ENCODE peak calls at places on chromosomes 5 and 9, in five cellular contexts. W is heart right ventricle, I is natural killer cell, G is left cardiac atrium, D is RWPE2. C is an unnamed sample.
A peak's percentile ranks its signal among the peaks of the same experiment; 100 is the strongest.

GRCh38 chr9:38685535-38685934 is 34.4 kb downstream of the FAM240B start:
- ATAC-seq in W (no peak), D (no peak), I (no peak), G (no peak), C (no peak)

GRCh38 chr9:86052556-86053468 is 46.5 kb downstream of the GOLM1 start:
- ATAC-seq in I (peak; percentile 44), D (peak; percentile 31), G (no peak), W (peak; percentile 11), C (no peak)

GRCh38 chr9:132750668-132751067 is 80.4 kb downstream of the GTF3C4 start:
- ATAC-seq in I (no peak), D (no peak), W (no peak), G (no peak), C (no peak)

GRCh38 chr5:56350030-56350594 is 117.0 kb upstream of the ANKRD55 start:
- ATAC-seq in D (no peak), W (no peak), I (no peak), G (peak; percentile 6), C (no peak)

GRCh38 chr5:130720355-130720754 is 444.7 kb downstream of the HINT1 start:
- ATAC-seq in G (no peak), D (peak; percentile 96), W (no peak), I (no peak), C (peak; percentile 67)

GRCh38 chr9:89419978-89420394 is 77.9 kb downstream of the SEMA4D start:
- ATAC-seq in W (no peak), G (no peak), D (peak; percentile 13), I (no peak), C (no peak)

GRCh38 chr5:9663891-9664290 is 33.7 kb upstream of the TAS2R1 start:
- ATAC-seq in D (no peak), I (no peak), W (no peak), G (no peak), C (no peak)

GRCh38 chr5:112921833-112922817 is at the start of gene REEP5:
- ATAC-seq in G (peak; percentile 95), I (peak; percentile 91), W (peak; percentile 98), D (peak; percentile 81), C (peak; percentile 93)

GRCh38 chr5:90878549-90879196 is 320.1 kb downstream of the ADGRV1 start:
- ATAC-seq in G (peak; percentile 93), D (peak; percentile 38), I (no peak), W (peak; percentile 69), C (peak; percentile 65)

GRCh38 chr5:133990396-133990795 is 14.4 kb downstream of the VDAC1 start:
- ATAC-seq in G (no peak), D (no peak), W (no peak), I (no peak), C (no peak)

GRCh38 chr5:81209869-81210268 is 23.3 kb upstream of the CKMT2 start:
- ATAC-seq in I (no peak), W (no peak), G (no peak), D (no peak), C (no peak)

GRCh38 chr9:114117996-114118830 is 19.1 kb upstream of the KIF12 start:
- ATAC-seq in I (no peak), D (no peak), W (no peak), G (no peak), C (no peak)

GRCh38 chr5:126969548-126969947 is 60.8 kb downstream of the MARCHF3 start:
- ATAC-seq in W (no peak), G (no peak), D (no peak), I (no peak), C (no peak)

GRCh38 chr5:122788996-122789395 is 14.1 kb downstream of the SNX2 start:
- ATAC-seq in D (no peak), W (no peak), G (no peak), I (no peak), C (no peak)

GRCh38 chr5:119537704-119538103 is 85.4 kb downstream of the HSD17B4 start:
- ATAC-seq in G (no peak), W (no peak), I (no peak), D (peak; percentile 97), C (peak; percentile 88)

GRCh38 chr5:160092519-160092918 is 26.7 kb downstream of the PWWP2A start:
- ATAC-seq in W (no peak), I (no peak), G (no peak), D (no peak), C (no peak)

GRCh38 chr5:1051366-1051720 is 42.7 kb downstream of the NKD2 start:
- ATAC-seq in I (no peak), D (no peak), G (no peak), W (no peak), C (no peak)